ENCODE peak calls at places on chromosomes 12 and 14, in ten cellular contexts. H, J, U, S, I, O, N, A, M and G are unnamed samples.

GRCh38 chr14:64725360-64725815 is 21.2 kb downstream of the PLEKHG3 start:
- DNase-seq in H (no peak), J (no peak), U (peak), S (no peak), I (no peak), O (no peak), N (no peak), A (no peak), M (no peak), G (peak)

GRCh38 chr12:90801776-90802175 is 153.2 kb downstream of the CCER1 start:
- DNase-seq in H (no peak), J (no peak), U (no peak), S (no peak), I (no peak), O (peak), N (no peak), A (peak), M (no peak), G (no peak)

GRCh38 chr14:88793259-88793625 is 489 bp upstream of the EML5 start:
- DNase-seq in H (no peak), J (no peak), U (no peak), S (no peak), I (no peak), O (no peak), N (no peak), A (no peak), M (no peak), G (no peak)

GRCh38 chr12:33529810-33530209 is 90.2 kb upstream of the SYT10 start:
- DNase-seq in H (no peak), J (no peak), U (no peak), S (no peak), I (no peak), O (no peak), N (peak), A (no peak), M (no peak), G (no peak)

GRCh38 chr14:86654558-86655184 is 1124.7 kb downstream of the FLRT2 start:
- DNase-seq in H (peak), J (no peak), U (peak), S (peak), I (peak), O (peak), N (peak), A (peak), M (peak), G (no peak)

GRCh38 chr14:29724991-29725390 is 202.7 kb downstream of the PRKD1 start:
- DNase-seq in H (no peak), J (no peak), U (no peak), S (no peak), I (no peak), O (no peak), N (no peak), A (no peak), M (peak), G (no peak)

GRCh38 chr12:131102991-131103609 is 149.4 kb downstream of the ADGRD1 start:
- DNase-seq in H (no peak), J (no peak), U (no peak), S (no peak), I (no peak), O (no peak), N (peak), A (no peak), M (no peak), G (peak)

GRCh38 chr12:42887657-42888056 is 298.1 kb upstream of the PRICKLE1 start:
- DNase-seq in H (no peak), J (no peak), U (no peak), S (no peak), I (no peak), O (peak), N (no peak), A (peak), M (no peak), G (no peak)

GRCh38 chr14:68626386-68626785 is 166.5 kb downstream of the ZFP36L1 start:
- DNase-seq in H (no peak), J (no peak), U (no peak), S (no peak), I (no peak), O (no peak), N (no peak), A (no peak), M (no peak), G (peak)

GRCh38 chr12:109433618-109434017 is 43.5 kb downstream of the KCTD10 start:
- DNase-seq in H (peak), J (no peak), U (no peak), S (no peak), I (no peak), O (no peak), N (no peak), A (peak), M (no peak), G (no peak)

GRCh38 chr14:40204441-40205175 is 772.4 kb upstream of the FBXO33 start:
- DNase-seq in H (no peak), J (no peak), U (no peak), S (no peak), I (no peak), O (no peak), N (no peak), A (no peak), M (no peak), G (no peak)

GRCh38 chr14:105878125-105878524 is 351.7 kb downstream of the TMEM121 start:
- DNase-seq in H (no peak), J (peak), U (no peak), S (no peak), I (no peak), O (no peak), N (no peak), A (no peak), M (no peak), G (peak)

GRCh38 chr12:34402899-34403705 is 380.8 kb downstream of the ALG10 start:
- DNase-seq in H (peak), J (peak), U (no peak), S (no peak), I (peak), O (no peak), N (no peak), A (no peak), M (no peak), G (peak)

GRCh38 chr12:71763682-71764379 is 9.2 kb downstream of the RAB21 start:
- DNase-seq in H (no peak), J (no peak), U (no peak), S (no peak), I (no peak), O (no peak), N (no peak), A (no peak), M (no peak), G (no peak)

GRCh38 chr14:68842298-68842697 is 49.4 kb upstream of the ZFP36L1 start:
- DNase-seq in H (no peak), J (no peak), U (peak), S (no peak), I (no peak), O (no peak), N (no peak), A (no peak), M (no peak), G (no peak)

GRCh38 chr12:108696111-108696995 is 35.0 kb downstream of the CORO1C start:
- DNase-seq in H (no peak), J (no peak), U (no peak), S (no peak), I (peak), O (peak), N (no peak), A (peak), M (no peak), G (no peak)

GRCh38 chr12:117051380-117051779 is 47.8 kb downstream of the TESC start:
- DNase-seq in H (no peak), J (no peak), U (no peak), S (no peak), I (no peak), O (no peak), N (no peak), A (no peak), M (no peak), G (no peak)

GRCh38 chr14:21428930-21429329 is 27.0 kb downstream of the CHD8 start:
- DNase-seq in H (no peak), J (no peak), U (no peak), S (no peak), I (no peak), O (no peak), N (no peak), A (no peak), M (no peak), G (no peak)

GRCh38 chr14:104795781-104796681 is 483 bp upstream of the AKT1 start:
- DNase-seq in H (peak), J (peak), U (no peak), S (peak), I (no peak), O (peak), N (no peak), A (peak), M (no peak), G (no peak)

GRCh38 chr14:35078082-35078481 is 32.0 kb downstream of the FAM177A1 start:
- DNase-seq in H (no peak), J (no peak), U (no peak), S (no peak), I (no peak), O (no peak), N (no peak), A (no peak), M (no peak), G (no peak)

GRCh38 chr14:102966681-102967505 is 44.4 kb downstream of the AMN start:
- DNase-seq in H (no peak), J (no peak), U (no peak), S (no peak), I (no peak), O (no peak), N (no peak), A (no peak), M (no peak), G (no peak)

GRCh38 chr14:103231376-103232019 is 102.5 kb upstream of the EIF5 start:
- DNase-seq in H (no peak), J (no peak), U (no peak), S (no peak), I (no peak), O (no peak), N (no peak), A (no peak), M (no peak), G (no peak)

GRCh38 chr12:117412465-117413190 is 51.2 kb upstream of the NOS1 start:
- DNase-seq in H (no peak), J (no peak), U (no peak), S (no peak), I (no peak), O (no peak), N (no peak), A (no peak), M (no peak), G (no peak)

GRCh38 chr12:58897969-58898368 is 22.3 kb downstream of the LRIG3 start:
- DNase-seq in H (no peak), J (no peak), U (no peak), S (no peak), I (no peak), O (no peak), N (no peak), A (no peak), M (no peak), G (no peak)